ENCODE peak calls at places on chromosomes 5 and 9, in nine cellular contexts. E is RWPE1, K is H9, U is nephron progenitor cell, V is astrocyte of the spinal cord, Y is brain microvascular endothelial cell, F is Calu3, O is fibroblast of the aortic adventitia, Z is cardiac fibroblast. Q is an unnamed sample.

GRCh38 chr5:136132087-136132486 is 558 bp upstream of the SMAD5 start:
- DNase-seq in E (no peak), Y (no peak), V (no peak), Z (no peak), K (no peak), U (peak), O (no peak), F (peak), Q (no peak)

GRCh38 chr9:110257097-110257955 is 1.0 kb upstream of the TXN start:
- DNase-seq in O (no peak), V (peak), Z (no peak), F (no peak), E (no peak), U (peak), Y (no peak), K (peak), Q (no peak)

GRCh38 chr9:82354260-82354659 is 365.7 kb downstream of the SPATA31D1 start:
- DNase-seq in K (no peak), Y (peak), O (peak), F (no peak), Z (peak), V (peak), U (no peak), E (peak), Q (peak)

GRCh38 chr5:179393078-179393477 is 47.8 kb upstream of the ADAMTS2 start:
- DNase-seq in Z (peak), Y (peak), O (peak), F (no peak), U (no peak), K (peak), E (peak), V (peak), Q (peak)

GRCh38 chr5:448061-448765 is 5.2 kb downstream of the EXOC3 start:
- DNase-seq in U (no peak), F (no peak), Y (no peak), Z (no peak), O (no peak), E (no peak), K (peak), V (no peak), Q (no peak)

GRCh38 chr9:107600060-107600573 is 110.5 kb upstream of the KLF4 start:
- DNase-seq in F (no peak), E (no peak), O (peak), V (no peak), K (no peak), Z (no peak), Y (no peak), U (no peak), Q (no peak)

GRCh38 chr9:7570107-7570720 is 229.4 kb downstream of the DMAC1 start:
- DNase-seq in V (peak), E (no peak), O (peak), Y (peak), K (peak), U (peak), Z (peak), F (peak), Q (peak)

GRCh38 chr9:26169684-26170083 is 491.4 kb upstream of the TUSC1 start:
- DNase-seq in Z (peak), Y (no peak), U (no peak), O (no peak), V (peak), F (no peak), E (peak), K (no peak), Q (peak)

GRCh38 chr5:83368317-83368716 is 103.2 kb upstream of the VCAN start:
- DNase-seq in V (peak), U (no peak), Y (peak), K (no peak), E (peak), Z (peak), O (peak), F (no peak), Q (peak)
- TF ChIP-seq CTCF in V (no peak), U (no peak), Y (no peak), K (no peak), E (no peak), Z (no peak), O (no peak), F (no peak), Q (no peak)

GRCh38 chr5:134374234-134374633 is 2.9 kb downstream of the UBE2B start:
- DNase-seq in O (no peak), E (no peak), Z (no peak), U (no peak), V (no peak), K (no peak), Y (no peak), F (no peak), Q (no peak)
- TF ChIP-seq CTCF in O (no peak), E (no peak), Z (no peak), U (no peak), V (peak), K (peak), Y (peak), F (no peak), Q (peak)

GRCh38 chr9:127976498-127976897 is 4.3 kb downstream of the EEIG1 start:
- DNase-seq in E (no peak), U (no peak), F (no peak), O (no peak), K (no peak), V (no peak), Y (no peak), Z (no peak), Q (no peak)
- TF ChIP-seq CTCF in E (no peak), U (no peak), F (no peak), O (no peak), K (no peak), V (no peak), Y (no peak), Z (no peak), Q (no peak)

GRCh38 chr5:59351076-59351794 is 542.3 kb downstream of the PDE4D start:
- DNase-seq in O (peak), K (no peak), Y (no peak), V (peak), F (no peak), Z (peak), E (no peak), U (no peak), Q (no peak)
- TF ChIP-seq CTCF in O (no peak), K (no peak), Y (peak), V (no peak), F (no peak), Z (no peak), E (no peak), U (no peak), Q (no peak)

DNA sequence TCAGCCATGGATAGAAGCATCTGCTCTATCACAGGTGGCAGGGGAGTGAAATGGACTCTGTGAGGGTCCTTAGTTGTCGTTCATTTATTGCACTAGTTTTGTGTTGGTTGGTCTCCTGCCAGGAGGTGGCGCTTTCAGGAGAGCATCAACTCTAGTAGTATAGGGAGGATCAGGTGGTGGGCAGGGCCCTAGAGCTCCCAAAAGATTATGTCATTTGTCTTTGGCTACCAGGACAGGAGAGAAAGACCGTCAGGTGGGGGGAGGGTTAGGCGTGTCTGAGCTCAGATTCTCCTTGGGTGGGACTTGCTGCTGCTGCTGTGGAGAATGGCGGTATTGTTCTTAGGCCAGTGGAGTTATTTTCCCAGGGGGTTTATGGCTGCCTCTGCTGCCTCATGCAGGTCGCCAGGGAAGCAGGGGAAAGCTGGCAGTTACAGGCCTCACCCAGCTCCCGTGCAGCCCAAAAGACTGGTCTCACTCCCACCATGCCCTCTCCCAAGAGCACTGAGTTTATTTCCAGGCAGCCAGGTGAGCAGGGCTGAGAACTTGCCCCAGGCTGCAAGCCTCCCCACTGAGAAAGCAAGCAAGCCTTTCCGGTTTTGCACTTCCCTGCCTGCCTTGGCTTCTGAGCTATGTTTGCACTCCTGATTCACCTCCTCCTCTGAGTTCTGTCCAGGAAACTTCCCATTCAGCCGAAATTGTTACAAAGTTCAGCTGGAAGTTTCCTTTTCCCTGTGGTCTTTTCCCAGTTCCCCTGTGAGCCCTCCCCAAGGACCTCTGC is 317.3 kb downstream of the TAF11L14 start:
- DNase-seq in V (no peak), Z (no peak), K (peak), O (no peak), Y (no peak), F (no peak), E (peak), U (peak), Q (no peak)
- TF ChIP-seq CTCF in V (no peak), Z (no peak), K (peak), O (no peak), Y (no peak), F (no peak), E (no peak), U (no peak), Q (no peak)

GRCh38 chr5:171162602-171163001 is 146.4 kb upstream of the TLX3 start:
- DNase-seq in E (peak), F (peak), V (peak), Y (peak), K (peak), O (no peak), Z (peak), U (peak), Q (peak)
- TF ChIP-seq CTCF in E (peak), F (peak), V (peak), Y (peak), K (peak), O (peak), Z (peak), U (peak), Q (peak)

DNA sequence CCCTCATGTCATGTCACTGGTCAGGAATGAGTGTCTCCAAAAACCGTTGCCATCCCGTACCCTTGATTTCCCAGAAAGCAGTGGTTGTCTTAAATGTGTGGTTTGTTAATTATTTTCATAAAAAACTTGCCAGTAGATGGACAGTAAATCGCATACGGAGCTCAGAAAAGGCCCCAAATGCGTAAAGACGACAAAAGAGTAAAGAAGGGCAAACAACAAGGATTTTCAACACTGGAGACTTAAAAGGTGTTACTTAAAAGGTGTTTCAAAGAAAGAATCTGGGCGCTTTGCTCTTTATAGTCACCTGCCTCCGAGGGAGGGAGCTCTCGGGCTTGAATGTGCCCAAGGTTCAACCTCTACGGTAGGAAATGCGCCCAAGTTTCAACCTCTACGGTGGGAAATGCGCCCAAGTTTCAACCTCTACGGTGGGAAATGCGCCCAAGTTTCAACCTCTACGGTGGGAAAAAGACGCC is 727 bp downstream of the KIF27 start:
- DNase-seq in Y (no peak), U (no peak), E (no peak), Z (peak), O (peak), V (peak), F (peak), K (no peak), Q (no peak)
- TF ChIP-seq CTCF in Y (peak), U (no peak), E (no peak), Z (peak), O (peak), V (peak), F (no peak), K (no peak), Q (no peak)

Q was measured in HFFc6.